ENCODE peak calls at places on chromosome 20, in ten cellular contexts. R is NCI-H1930, K is islet precursor cell, V is adrenal gland, H is heart right ventricle, D is cerebellar cortex, P is A549, X is NCI-H345, M is DMS 273 treated with DMSO at 0.1 percent for 48 hours, A is A172. N is an unnamed sample.

GRCh38 chr20:50848846-50849673 is 54.2 kb downstream of the BCAS4 start:
- DNase-seq in V (peak; percentile 23), D (peak; percentile 46), P (no peak), K (no peak), R (no peak), A (peak; percentile 47), H (no peak), X (no peak), M (no peak), N (no peak)

GRCh38 chr20:3659492-3660261 is 3.5 kb downstream of the GFRA4 start:
- DNase-seq in X (no peak), K (peak; percentile 43), R (no peak), V (peak; percentile 5), A (no peak), H (no peak), P (no peak), D (no peak), M (no peak), N (peak; percentile 55)

GRCh38 chr20:62914970-62915457 is 11.3 kb downstream of the DIDO1 start:
- DNase-seq in D (no peak), P (peak; percentile 41), R (no peak), A (no peak), V (no peak), M (no peak), X (peak; percentile 47), H (no peak), K (peak; percentile 78), N (no peak)

GRCh38 chr20:53617791-53618489 is 24.3 kb upstream of the ZNF217 start:
- DNase-seq in X (no peak), M (no peak), P (no peak), V (no peak), A (no peak), R (no peak), D (no peak), K (no peak), H (no peak), N (no peak)

GRCh38 chr20:51985013-51985415 is 182.7 kb upstream of the SALL4 start:
- DNase-seq in H (no peak), D (no peak), R (no peak), M (no peak), K (no peak), P (peak; percentile 82), V (no peak), X (no peak), A (peak; percentile 95), N (peak; percentile 10)

GRCh38 chr20:59816146-59816743 is 117.2 kb downstream of the SYCP2 start:
- DNase-seq in V (no peak), A (no peak), X (no peak), P (no peak), D (no peak), R (no peak), M (no peak), H (no peak), K (peak; percentile 16), N (no peak)

GRCh38 chr20:45088247-45088646 is 12.7 kb downstream of the KCNS1 start:
- DNase-seq in V (no peak), X (no peak), M (no peak), P (no peak), D (no peak), H (no peak), A (no peak), K (no peak), R (no peak), N (no peak)

GRCh38 chr20:51695574-51696303 is 72.5 kb downstream of the ATP9A start:
- DNase-seq in K (no peak), R (peak; percentile 18), P (peak; percentile 46), H (no peak), X (peak; percentile 3), M (no peak), V (no peak), A (peak; percentile 36), D (no peak), N (no peak)

GRCh38 chr20:47464380-47465101 is 37.1 kb upstream of the NCOA3 start:
- DNase-seq in A (peak; percentile 94), P (peak; percentile 99), M (no peak), K (no peak), D (no peak), R (no peak), X (peak; percentile 71), H (peak; percentile 23), V (peak; percentile 51), N (peak; percentile 45)

GRCh38 chr20:3479759-3480615 is 9.2 kb downstream of the ATRN start:
- DNase-seq in K (no peak), X (no peak), D (no peak), H (no peak), P (no peak), V (no peak), R (no peak), A (no peak), M (no peak), N (no peak)

GRCh38 chr20:43948455-43948854 is 33.8 kb downstream of the TOX2 start:
- DNase-seq in M (no peak), R (no peak), D (no peak), V (no peak), K (no peak), A (no peak), P (no peak), X (peak; percentile 42), H (no peak), N (no peak)

GRCh38 chr20:38573381-38573780 is 7.6 kb upstream of the ADIG start:
- DNase-seq in P (no peak), H (no peak), X (no peak), K (no peak), R (no peak), D (no peak), V (no peak), M (no peak), A (no peak), N (no peak)

GRCh38 chr20:23143098-23143497 is 57.0 kb upstream of the CD93 start:
- DNase-seq in M (no peak), K (no peak), X (no peak), P (peak; percentile 66), A (peak; percentile 93), R (no peak), V (peak; percentile 94), D (no peak), H (no peak), N (peak; percentile 83)

GRCh38 chr20:23019403-23019802 is 15.7 kb upstream of the SSTR4 start:
- DNase-seq in X (no peak), P (peak; percentile 23), A (no peak), D (peak; percentile 59), H (no peak), R (no peak), M (no peak), V (no peak), K (peak; percentile 48), N (no peak)

GRCh38 chr20:51759769-51760510 is 8.2 kb downstream of the ATP9A start:
- DNase-seq in H (no peak), A (no peak), D (no peak), V (no peak), M (no peak), P (no peak), X (no peak), R (no peak), K (no peak), N (no peak)

GRCh38 chr20:16299892-16300291 is 273.4 kb downstream of the KIF16B start:
- DNase-seq in K (no peak), A (no peak), R (no peak), M (no peak), V (no peak), P (no peak), X (no peak), H (no peak), D (no peak), N (no peak)

GRCh38 chr20:50124496-50124895 is 11.5 kb upstream of the UBE2V1 start:
- DNase-seq in V (no peak), R (no peak), P (no peak), M (no peak), A (no peak), X (no peak), K (no peak), D (no peak), H (no peak), N (no peak)

GRCh38 chr20:19909696-19910095 is 107.5 kb upstream of the NAA20 start:
- DNase-seq in R (no peak), A (peak; percentile 87), V (peak; percentile 73), M (no peak), D (no peak), P (no peak), H (peak; percentile 77), K (no peak), X (no peak), N (peak; percentile 89)

GRCh38 chr20:38723982-38724602 is at the start of gene SLC32A1:
- DNase-seq in M (no peak), R (peak; percentile 53), A (no peak), V (no peak), H (no peak), K (no peak), P (no peak), X (peak; percentile 38), D (no peak), N (no peak)

N was measured in heart left ventricle.